ENCODE peak calls at places on chromosomes 16 and 17, in four cellular contexts. A is breast epithelium, C is tibial nerve, L is stomach. M is an unnamed sample. For H3K9me3, the result is how much of the 10 kb centered on the place peaks cover.

GRCh38 chr16:84528317-84528716 is 23.9 kb upstream of the MEAK7 start:
- DNase-seq in C (no peak), L (no peak), A (no peak), M (no peak)

GRCh38 chr17:80877095-80877828 is 114.4 kb upstream of the CHMP6 start:
- DNase-seq in A (no peak), C (no peak), L (no peak), M (no peak)

GRCh38 chr16:66274335-66275110 is 92.0 kb upstream of the CDH5 start:
- DNase-seq in L (no peak), C (no peak), A (no peak), M (no peak)

GRCh38 chr16:8474576-8474975 is 115.7 kb downstream of the TMEM114 start:
- DNase-seq in C (no peak), A (no peak), L (no peak), M (no peak)

GRCh38 chr17:5788266-5788900 is 204.1 kb upstream of the NLRP1 start:
- DNase-seq in C (no peak), A (no peak), L (no peak), M (no peak)

GRCh38 chr17:49753959-49754391 is 10.0 kb downstream of the FAM117A start:
- DNase-seq in C (no peak), L (no peak), A (no peak), M (peak)

GRCh38 chr17:18228176-18228682 is 2.8 kb downstream of the LLGL1 start:
- DNase-seq in L (no peak), A (no peak), C (no peak), M (no peak)

GRCh38 chr16:47644166-47644565 is 183.0 kb downstream of the PHKB start:
- DNase-seq in A (no peak), C (no peak), L (peak), M (no peak)

GRCh38 chr16:81630632-81631026 is 148.5 kb upstream of the PLCG2 start:
- DNase-seq in A (no peak), L (no peak), C (no peak), M (no peak)

GRCh38 chr16:714558-715447 is at the start of gene METRN:
- DNase-seq in A (peak), L (peak), C (peak), M (peak)
- TF ChIP-seq POLR2A in A (no peak), L (no peak), C (peak), M (peak)

GRCh38 chr16:3216263-3216640 is 18.7 kb downstream of the ZNF200 start:
- DNase-seq in L (no peak), C (no peak), A (no peak), M (no peak)

GRCh38 chr16:3214904-3215600 is 19.9 kb downstream of the ZNF200 start:
- DNase-seq in L (no peak), C (no peak), A (no peak), M (no peak)

GRCh38 chr16:3223913-3224515 is 10.9 kb downstream of the ZNF200 start:
- DNase-seq in A (no peak), L (no peak), C (no peak), M (no peak)

GRCh38 chr16:3215601-3216262 is 19.2 kb downstream of the ZNF200 start:
- DNase-seq in A (no peak), L (no peak), C (no peak), M (no peak)

GRCh38 chr16:3220839-3221238 is 14.1 kb downstream of the ZNF200 start:
- DNase-seq in A (no peak), C (no peak), L (no peak), M (no peak)
- H3K9me3 ChIP-seq in A (half or more), C (under half), L (half or more), M (under half)

GRCh38 chr17:13925579-13925978 is 143.7 kb upstream of the COX10 start:
- DNase-seq in L (no peak), A (no peak), C (no peak), M (no peak)
- TF ChIP-seq CTCF in L (no peak), A (no peak), C (no peak), M (no peak)

DNA sequence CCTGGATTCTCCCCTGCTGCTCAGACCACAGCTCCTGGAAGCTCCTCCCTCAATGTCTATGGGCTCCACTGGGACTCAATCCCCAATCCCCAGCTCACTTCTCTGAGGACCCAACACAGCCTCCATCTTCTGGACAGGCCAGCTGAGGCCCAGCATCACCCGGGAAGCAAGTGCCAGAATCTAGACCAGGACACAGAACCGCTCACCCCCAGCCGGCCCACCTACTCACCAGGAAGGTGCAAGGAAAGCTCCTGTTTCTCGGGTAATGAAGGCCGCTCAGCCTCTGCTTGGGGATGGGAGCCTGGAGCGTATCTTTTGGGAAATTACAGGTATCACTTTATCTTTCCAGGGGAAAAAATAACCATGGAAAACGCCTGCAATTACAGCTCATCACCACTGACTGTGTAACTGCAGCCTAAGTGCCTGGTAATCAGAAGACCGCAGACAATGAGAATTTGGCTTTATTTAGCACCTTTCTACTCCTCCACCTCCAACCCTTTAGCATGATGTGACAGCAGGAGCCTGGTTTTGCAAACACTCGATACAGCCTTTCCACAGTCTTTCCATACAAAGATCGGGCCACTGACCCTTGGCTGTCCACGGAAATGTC is 49.6 kb upstream of the RPL38 start:
- DNase-seq in L (no peak), C (no peak), A (no peak), M (no peak)
- TF ChIP-seq POLR2A in L (no peak), C (no peak), A (no peak), M (no peak)

GRCh38 chr17:27065588-27065987 is 228.3 kb upstream of the WSB1 start:
- DNase-seq in L (no peak), C (no peak), A (no peak), M (no peak)
- H3K9me3 ChIP-seq in L (under half), C (under half), A (under half), M (under half)